ENCODE peak calls at places on chromosomes 16 and 17, in nine cellular contexts. A, K, W, I, N, J, Z, F and O are unnamed samples.

GRCh38 chr16:87581867-87582220 is 20.5 kb upstream of the JPH3 start:
- DNase-seq in A (peak; percentile 98), K (no peak), W (peak; percentile 77), I (peak; percentile 98), N (peak; percentile 98), J (no peak), Z (peak; percentile 71), F (peak; percentile 93), O (peak; percentile 75)

GRCh38 chr16:56886296-56886695 is 21.3 kb downstream of the SLC12A3 start:
- DNase-seq in A (no peak), K (no peak), W (no peak), I (no peak), N (no peak), J (no peak), Z (no peak), F (no peak), O (no peak)

GRCh38 chr16:13453938-13454553 is 465.9 kb upstream of the ERCC4 start:
- DNase-seq in A (peak; percentile 16), K (no peak), W (no peak), I (no peak), N (no peak), J (no peak), Z (no peak), F (no peak), O (no peak)

GRCh38 chr17:34579017-34579946 is at the start of gene TMEM132E:
- DNase-seq in A (peak; percentile 22), K (no peak), W (peak; percentile 14), I (peak; percentile 13), N (peak; percentile 59), J (no peak), Z (no peak), F (peak; percentile 71), O (peak; percentile 29)

GRCh38 chr16:27123795-27124194 is 57.1 kb downstream of the C16orf82 start:
- DNase-seq in A (peak; percentile 21), K (no peak), W (no peak), I (no peak), N (no peak), J (no peak), Z (no peak), F (no peak), O (no peak)

GRCh38 chr16:16917201-16917600 is 538.3 kb downstream of the NPIPA7 start:
- DNase-seq in A (no peak), K (no peak), W (no peak), I (no peak), N (no peak), J (no peak), Z (no peak), F (no peak), O (no peak)

GRCh38 chr17:81676906-81677305 is 6.7 kb downstream of the ARL16 start:
- DNase-seq in A (no peak), K (no peak), W (no peak), I (no peak), N (no peak), J (no peak), Z (no peak), F (no peak), O (no peak)

GRCh38 chr16:88459366-88460055 is 6.4 kb downstream of the ZFPM1 start:
- DNase-seq in A (no peak), K (no peak), W (no peak), I (peak; percentile 68), N (no peak), J (no peak), Z (no peak), F (no peak), O (no peak)

GRCh38 chr16:57784334-57784733 is 18.0 kb downstream of the KIFC3 start:
- DNase-seq in A (no peak), K (no peak), W (no peak), I (no peak), N (no peak), J (no peak), Z (no peak), F (no peak), O (no peak)

GRCh38 chr17:29251969-29252866 is 5.6 kb downstream of the CRYBA1 start:
- DNase-seq in A (peak; percentile 44), K (no peak), W (no peak), I (peak; percentile 67), N (peak; percentile 32), J (no peak), Z (no peak), F (no peak), O (no peak)

GRCh38 chr17:1009411-1010085 is 12.6 kb downstream of the TIMM22 start:
- DNase-seq in A (no peak), K (no peak), W (no peak), I (no peak), N (no peak), J (no peak), Z (no peak), F (no peak), O (no peak)

GRCh38 chr17:20920813-20921199 is 122.0 kb downstream of the USP22 start:
- DNase-seq in A (peak; percentile 80), K (no peak), W (no peak), I (peak; percentile 33), N (peak; percentile 56), J (no peak), Z (no peak), F (no peak), O (no peak)

GRCh38 chr16:86777098-86777946 is 199.0 kb downstream of the FOXL1 start:
- DNase-seq in A (no peak), K (no peak), W (no peak), I (no peak), N (no peak), J (no peak), Z (no peak), F (peak; percentile 40), O (no peak)

GRCh38 chr16:68909099-68909733 is 65.9 kb downstream of the TANGO6 start:
- DNase-seq in A (no peak), K (no peak), W (no peak), I (no peak), N (no peak), J (no peak), Z (no peak), F (no peak), O (no peak)

GRCh38 chr17:76935331-76935730 is 67.1 kb downstream of the MGAT5B start:
- DNase-seq in A (peak; percentile 72), K (no peak), W (no peak), I (peak; percentile 5), N (no peak), J (no peak), Z (no peak), F (no peak), O (no peak)

GRCh38 chr17:69714659-69715058 is 300.2 kb downstream of the MAP2K6 start:
- DNase-seq in A (no peak), K (no peak), W (no peak), I (no peak), N (no peak), J (no peak), Z (no peak), F (no peak), O (no peak)

GRCh38 chr17:11369570-11369969 is 128.6 kb downstream of the SHISA6 start:
- DNase-seq in A (no peak), K (no peak), W (no peak), I (no peak), N (no peak), J (no peak), Z (no peak), F (no peak), O (no peak)

GRCh38 chr17:7213895-7214299 is 5.7 kb downstream of the DLG4 start:
- DNase-seq in A (peak; percentile 68), K (peak; percentile 78), W (peak; percentile 56), I (peak; percentile 87), N (peak; percentile 53), J (no peak), Z (no peak), F (peak; percentile 92), O (peak; percentile 51)